ENCODE peak calls at places on chromosomes 16 and 17, in five cellular contexts. J is SK-N-SH, U is uterus, W is adrenal gland, I is heart right ventricle. G is an unnamed sample.

GRCh38 chr17:7029659-7030058 is 6.2 kb upstream of the SLC16A13 start:
- DNase-seq in I (peak), W (no peak), J (no peak), U (peak), G (no peak)

GRCh38 chr17:44191941-44192496 is 5.2 kb downstream of the TMUB2 start:
- DNase-seq in W (no peak), J (no peak), I (no peak), U (no peak), G (no peak)

GRCh38 chr16:69520800-69521602 is 44.8 kb upstream of the NFAT5 start:
- DNase-seq in W (no peak), U (no peak), I (no peak), J (no peak), G (no peak)

GRCh38 chr16:1828645-1829410 is 1.8 kb downstream of the FAHD1 start:
- DNase-seq in J (no peak), I (no peak), U (no peak), W (no peak), G (no peak)

GRCh38 chr16:13938480-13938879 is 18.5 kb downstream of the ERCC4 start:
- DNase-seq in W (no peak), U (no peak), I (no peak), J (no peak), G (no peak)

GRCh38 chr17:17947966-17948365 is 24.2 kb downstream of the TOM1L2 start:
- DNase-seq in W (no peak), U (no peak), I (no peak), J (no peak), G (no peak)

GRCh38 chr17:63641678-63642077 is 19.5 kb downstream of the MAP3K3 start:
- DNase-seq in J (no peak), W (peak), I (peak), U (no peak), G (no peak)

GRCh38 chr17:5419356-5419958 is at the start of gene NUP88:
- DNase-seq in W (peak), I (peak), J (peak), U (peak), G (peak)

GRCh38 chr16:83137326-83137770 is 510.6 kb downstream of the CDH13 start:
- DNase-seq in J (no peak), I (no peak), U (peak), W (peak), G (no peak)

GRCh38 chr17:49459401-49459984 is 35.6 kb upstream of the NGFR start:
- DNase-seq in I (no peak), J (no peak), W (no peak), U (no peak), G (no peak)

GRCh38 chr17:76540381-76541300 is 797 bp downstream of the PRCD start:
- DNase-seq in U (peak), I (peak), J (peak), W (peak), G (peak)

GRCh38 chr17:59890720-59891119 is 2.0 kb downstream of the TUBD1 start:
- DNase-seq in J (no peak), I (no peak), U (no peak), W (no peak), G (no peak)

GRCh38 chr16:89076159-89076558 is 17.5 kb upstream of the ACSF3 start:
- DNase-seq in I (no peak), U (no peak), W (no peak), J (no peak), G (no peak)

GRCh38 chr17:41178843-41179616 is 1.0 kb upstream of the KRTAP4-2 start:
- DNase-seq in W (no peak), I (no peak), J (no peak), U (no peak), G (no peak)

GRCh38 chr17:57050303-57050702 is 34.7 kb upstream of the AKAP1 start:
- DNase-seq in W (no peak), U (no peak), I (no peak), J (no peak), G (no peak)

GRCh38 chr17:69672924-69673323 is 258.4 kb downstream of the MAP2K6 start:
- DNase-seq in U (no peak), I (no peak), W (no peak), J (no peak), G (no peak)

GRCh38 chr17:14305785-14306496 is 5.1 kb downstream of the HS3ST3B1 start:
- DNase-seq in U (no peak), W (no peak), I (no peak), J (no peak), G (no peak)

GRCh38 chr16:6193718-6194117 is 1096.1 kb upstream of the EEF2KMT start:
- DNase-seq in I (no peak), U (no peak), J (no peak), W (no peak), G (no peak)

GRCh38 chr17:66649818-66650489 is 185.0 kb upstream of the CACNG5 start:
- DNase-seq in W (no peak), I (no peak), J (no peak), U (no peak), G (no peak)

GRCh38 chr17:2854662-2855061 is 58.4 kb downstream of the RAP1GAP2 start:
- DNase-seq in I (peak), W (no peak), J (peak), U (peak), G (no peak)

GRCh38 chr16:86303787-86304685 is 206.3 kb upstream of the FOXF1 start:
- DNase-seq in W (no peak), J (no peak), U (peak), I (no peak), G (no peak)

GRCh38 chr16:86298166-86299131 is 211.9 kb upstream of the FOXF1 start:
- DNase-seq in J (no peak), I (no peak), U (peak), W (no peak), G (no peak)

GRCh38 chr16:86302710-86303109 is 207.6 kb upstream of the FOXF1 start:
- DNase-seq in J (no peak), U (no peak), W (no peak), I (no peak), G (no peak)

GRCh38 chr16:86299882-86300490 is 210.3 kb upstream of the FOXF1 start:
- DNase-seq in J (no peak), U (no peak), W (no peak), I (no peak), G (no peak)

GRCh38 chr16:86300746-86301480 is 209.4 kb upstream of the FOXF1 start:
- DNase-seq in U (no peak), W (no peak), J (no peak), I (no peak), G (no peak)
- H3K27ac ChIP-seq in U (no peak), W (peak), J (no peak), I (no peak), G (no peak)

DNA sequence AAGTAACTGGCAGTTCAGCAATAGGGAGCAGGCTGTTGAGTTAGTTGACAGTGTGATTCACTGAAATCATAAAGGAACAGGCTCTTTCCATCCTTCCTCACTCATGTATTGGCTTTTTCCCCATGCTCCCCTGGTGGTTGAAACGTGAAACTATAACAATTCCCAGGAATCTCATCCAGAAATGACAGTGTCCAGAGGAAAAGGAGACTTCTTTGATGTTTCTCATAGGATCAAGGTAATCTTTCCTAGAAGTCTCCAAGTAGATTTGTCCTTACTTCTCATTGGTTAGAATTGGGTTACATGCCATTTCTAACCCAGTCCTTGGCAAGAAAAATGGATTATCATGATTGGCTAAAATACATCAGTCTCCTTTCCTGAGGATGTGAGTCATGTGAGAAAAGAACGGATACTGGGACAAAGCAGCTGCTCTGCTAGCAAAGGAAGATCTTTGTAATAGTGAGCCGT is 14.4 kb downstream of the TTC19 start:
- DNase-seq in I (no peak), U (no peak), W (no peak), J (peak), G (no peak)
- TF ChIP-seq CTCF in I (peak), U (no peak), W (peak), J (peak), G (peak)

GRCh38 chr17:78641243-78641642 is 64.0 kb upstream of the DNAH17 start:
- DNase-seq in W (peak), J (peak), I (no peak), U (no peak), G (no peak)
- H3K4me3 ChIP-seq in W (no peak), J (no peak), I (no peak), U (no peak), G (no peak)

DNA sequence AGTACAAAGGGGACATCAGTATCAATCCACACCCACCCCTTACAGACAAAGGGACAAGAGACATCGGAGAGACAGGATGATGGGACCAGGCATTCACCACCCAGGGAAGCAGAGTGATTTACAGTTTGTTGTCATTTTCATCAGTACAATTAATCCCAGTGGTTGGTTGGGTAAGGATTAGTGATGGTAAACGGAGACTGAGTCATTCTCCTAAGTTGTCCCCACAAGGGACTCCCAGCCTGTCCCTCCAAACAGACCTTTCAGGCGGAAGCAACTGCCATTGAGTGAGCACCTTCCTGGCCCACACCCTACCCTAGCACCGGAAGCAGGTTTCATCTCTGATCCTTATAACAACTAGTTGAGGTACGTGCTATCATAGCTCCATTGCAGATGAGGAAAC is 11.2 kb downstream of the PPL start:
- DNase-seq in I (no peak), U (no peak), J (no peak), W (no peak), G (no peak)
- H3K27ac ChIP-seq in I (no peak), U (no peak), J (no peak), W (no peak), G (no peak)

GRCh38 chr16:67892899-67893790 is at the start of gene PSKH1:
- DNase-seq in J (peak), U (peak), W (peak), I (peak), G (peak)
- TF ChIP-seq CTCF in J (no peak), U (no peak), W (peak), I (no peak), G (no peak)

GRCh38 chr17:82983510-82984248 is 95.7 kb upstream of the METRNL start:
- DNase-seq in J (no peak), U (no peak), I (no peak), W (no peak), G (no peak)
- H3K4me3 ChIP-seq in J (no peak), U (no peak), I (no peak), W (no peak), G (no peak)